ENCODE peak calls at places on chromosomes 12 and 14, in ten cellular contexts. Z is spleen; C is CD8-positive, alpha-beta T cell; S is Panc1; J is fibroblast of the aortic adventitia; H is OCI-LY7; W is progenitor cell of endocrine pancreas; U is A549; B is neural progenitor cell; O is HL-60. Y is an unnamed sample.

GRCh38 chr12:70660620-70661219 is 23.5 kb upstream of the PTPRB start:
- DNase-seq in B (no peak), C (peak), O (no peak), H (no peak), Z (no peak), S (peak), U (no peak), W (no peak), J (peak), Y (no peak)

GRCh38 chr12:104296718-104297117 is 6.8 kb upstream of the EID3 start:
- DNase-seq in H (no peak), U (no peak), B (no peak), O (no peak), Z (no peak), W (no peak), S (no peak), J (peak), C (no peak), Y (no peak)

GRCh38 chr14:68291820-68292219 is 472.2 kb downstream of the RAD51B start:
- DNase-seq in O (no peak), C (no peak), S (no peak), H (no peak), B (no peak), U (no peak), W (no peak), Z (no peak), J (no peak), Y (no peak)

GRCh38 chr12:69385038-69385437 is 25.5 kb downstream of the YEATS4 start:
- DNase-seq in O (no peak), H (no peak), U (no peak), Z (no peak), S (no peak), W (no peak), C (no peak), B (no peak), J (no peak), Y (no peak)

GRCh38 chr14:64707661-64708060 is 3.4 kb downstream of the PLEKHG3 start:
- DNase-seq in W (no peak), J (peak), S (peak), B (no peak), C (no peak), Z (no peak), O (no peak), U (peak), H (no peak), Y (no peak)

GRCh38 chr12:59649203-59649602 is 53.4 kb downstream of the SLC16A7 start:
- DNase-seq in B (no peak), J (no peak), H (no peak), O (no peak), C (no peak), Z (no peak), W (no peak), U (no peak), S (no peak), Y (no peak)

GRCh38 chr14:90554341-90554740 is 157.5 kb downstream of the CALM1 start:
- DNase-seq in O (no peak), Z (peak), B (no peak), C (no peak), S (no peak), J (no peak), H (no peak), U (no peak), W (no peak), Y (no peak)

GRCh38 chr12:80129895-80130535 is 30.7 kb downstream of the OTOGL start:
- DNase-seq in O (no peak), U (no peak), B (no peak), J (peak), W (no peak), H (no peak), S (no peak), C (no peak), Z (no peak), Y (no peak)

GRCh38 chr12:31599053-31599452 is 8.1 kb upstream of the DENND5B start:
- DNase-seq in U (no peak), Z (no peak), S (no peak), W (no peak), H (peak), O (no peak), B (no peak), J (no peak), C (no peak), Y (peak)

GRCh38 chr12:113479578-113480335 is 8.1 kb upstream of the LHX5 start:
- DNase-seq in J (peak), O (no peak), B (peak), U (no peak), C (peak), S (no peak), Z (no peak), W (peak), H (no peak), Y (peak)

GRCh38 chr14:30211326-30211725 is 283.7 kb upstream of the PRKD1 start:
- DNase-seq in W (no peak), H (no peak), U (no peak), S (no peak), O (no peak), C (no peak), J (peak), B (no peak), Z (no peak), Y (no peak)

GRCh38 chr14:81323621-81324400 is 76.3 kb downstream of the STON2 start:
- DNase-seq in B (peak), C (no peak), O (no peak), S (no peak), J (no peak), U (peak), Z (no peak), W (peak), H (no peak), Y (no peak)

GRCh38 chr12:47028186-47028585 is 51.2 kb upstream of the PCED1B start:
- DNase-seq in S (no peak), W (no peak), Z (no peak), H (no peak), U (no peak), C (no peak), J (no peak), B (no peak), O (no peak), Y (no peak)

GRCh38 chr14:58131386-58131785 is 20.6 kb downstream of the ARMH4 start:
- DNase-seq in S (no peak), B (no peak), O (no peak), Z (no peak), U (no peak), C (no peak), J (peak), H (no peak), W (no peak), Y (no peak)

GRCh38 chr12:4164591-4165558 is 108.7 kb upstream of the CCND2 start:
- DNase-seq in O (no peak), W (peak), H (no peak), Z (peak), B (peak), J (peak), S (no peak), C (peak), U (no peak), Y (peak)

GRCh38 chr14:90828642-90829487 is 12.6 kb upstream of the TTC7B start:
- DNase-seq in J (no peak), W (no peak), Z (peak), C (no peak), B (no peak), U (no peak), S (no peak), H (no peak), O (peak), Y (peak)

GRCh38 chr14:52313493-52313881 is 625 bp upstream of the PTGER2 start:
- DNase-seq in J (peak), U (no peak), B (no peak), O (no peak), W (no peak), Z (no peak), C (no peak), S (no peak), H (no peak), Y (no peak)

GRCh38 chr14:101557811-101558738 is 3.2 kb upstream of the DIO3 start:
- DNase-seq in C (no peak), Z (peak), J (no peak), O (no peak), B (peak), S (no peak), W (no peak), H (no peak), U (no peak), Y (no peak)
- TF ChIP-seq CTCF in C (no peak), Z (no peak), J (no peak), O (no peak), B (peak), S (no peak), W (no peak), H (peak), U (peak), Y (no peak)

DNA sequence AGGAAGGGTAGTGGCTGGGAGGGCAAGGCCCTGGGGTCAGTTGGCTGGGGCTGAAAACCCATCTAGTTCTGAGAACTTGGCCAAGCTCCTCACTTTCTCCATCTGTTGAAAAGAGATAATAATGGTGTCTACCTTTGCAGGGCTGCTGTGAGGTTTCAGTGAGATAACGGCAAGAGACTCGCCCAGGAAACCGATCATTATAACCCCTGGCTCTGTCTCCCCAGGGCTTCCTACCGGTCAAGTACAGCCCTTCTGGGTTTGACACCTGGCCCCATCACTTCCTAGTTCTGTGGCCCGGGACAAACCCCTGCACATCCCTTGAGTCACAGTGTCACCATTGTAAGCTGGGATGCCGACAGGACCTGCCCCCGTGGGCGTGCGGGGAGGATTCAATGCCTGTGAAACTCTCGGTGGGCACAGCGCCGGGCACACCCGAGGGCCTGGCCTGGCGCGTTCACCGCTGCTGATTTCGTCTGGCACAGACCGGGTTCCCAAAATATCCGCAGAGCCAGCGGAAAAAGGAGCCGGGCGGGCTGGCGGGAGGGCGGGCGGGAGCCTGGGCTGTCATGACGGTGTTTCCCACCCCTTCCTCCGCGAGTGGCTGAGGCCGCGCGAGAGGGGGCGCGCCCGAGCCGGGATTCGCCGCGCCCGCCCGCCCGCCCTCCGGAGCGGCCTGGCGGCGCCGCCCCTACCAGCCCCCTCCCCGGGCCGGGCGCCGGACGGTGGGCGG is 4.5 kb downstream of the KMT5A start:
- DNase-seq in B (peak), Z (peak), U (peak), J (peak), C (peak), H (peak), O (no peak), W (peak), S (no peak), Y (peak)
- TF ChIP-seq CTCF in B (peak), Z (peak), U (peak), J (no peak), C (no peak), H (no peak), O (no peak), W (no peak), S (no peak), Y (no peak)

GRCh38 chr12:124750787-124751471 is 112.7 kb downstream of the SCARB1 start:
- DNase-seq in S (no peak), C (no peak), H (peak), J (no peak), W (no peak), U (no peak), Z (no peak), B (peak), O (no peak), Y (no peak)
- TF ChIP-seq CTCF in S (no peak), C (no peak), H (peak), J (no peak), W (peak), U (peak), Z (no peak), B (peak), O (no peak), Y (no peak)

DNA sequence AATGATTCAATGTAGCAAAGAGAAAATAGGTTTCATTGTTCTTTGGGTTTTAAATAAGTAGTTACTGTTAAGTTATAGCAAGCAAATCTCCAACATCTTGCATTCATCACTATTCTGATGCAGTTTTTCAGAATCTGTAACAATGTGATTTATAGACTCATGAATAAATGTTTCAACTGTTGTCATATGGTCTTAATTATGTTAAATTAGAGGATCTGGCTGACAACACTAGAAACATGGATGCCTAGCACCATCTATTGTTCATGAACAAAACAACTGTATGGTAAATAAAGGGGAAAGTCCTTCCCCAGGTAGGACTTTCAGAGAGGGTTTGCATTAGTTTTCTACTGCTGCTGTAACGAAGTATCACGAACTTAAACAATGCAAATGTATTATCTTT is 167.9 kb downstream of the BCAT1 start:
- DNase-seq in U (no peak), S (no peak), C (no peak), W (no peak), Z (no peak), H (peak), B (peak), J (peak), O (no peak), Y (peak)
- TF ChIP-seq CTCF in U (peak), S (peak), C (no peak), W (peak), Z (no peak), H (peak), B (peak), J (no peak), O (no peak), Y (no peak)

DNA sequence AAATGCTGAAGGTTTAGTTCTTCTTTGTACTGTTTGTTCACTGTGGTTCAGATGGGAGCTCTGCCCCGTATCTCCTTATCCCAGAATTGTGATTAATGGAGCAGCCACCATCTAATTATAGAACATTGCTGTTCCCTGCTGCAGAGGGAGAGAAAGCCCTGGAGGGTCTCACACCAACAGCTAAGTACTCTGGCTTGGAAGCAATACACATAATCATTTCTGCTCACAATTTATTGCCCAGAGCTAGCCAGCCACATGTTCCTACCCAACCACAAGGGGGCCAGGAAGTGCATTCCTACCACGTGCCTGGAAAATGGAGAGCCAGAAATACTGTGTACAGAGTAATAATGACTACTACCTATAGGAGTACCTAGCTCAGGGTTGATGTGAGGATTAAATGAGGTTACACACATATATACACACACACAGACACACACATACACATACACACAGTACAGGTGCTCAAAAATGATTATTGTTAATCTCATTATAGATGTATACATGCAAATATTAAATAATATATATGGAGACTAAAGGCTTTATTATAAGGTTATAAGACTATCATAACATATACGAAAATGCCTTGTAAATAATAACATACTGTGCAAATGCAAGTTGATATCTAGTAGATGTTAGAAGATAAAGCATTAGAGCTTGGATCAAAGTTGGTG is 22.3 kb downstream of the MSRB3 start:
- DNase-seq in C (no peak), H (peak), O (no peak), W (no peak), S (no peak), J (peak), Z (no peak), B (peak), U (peak), Y (no peak)
- TF ChIP-seq CTCF in C (no peak), H (peak), O (no peak), W (peak), S (peak), J (peak), Z (no peak), B (peak), U (no peak), Y (no peak)

GRCh38 chr12:58176296-58176869 is 235.0 kb downstream of the ATP23 start:
- DNase-seq in Z (no peak), U (peak), J (peak), B (peak), W (peak), O (peak), S (peak), H (peak), C (no peak), Y (no peak)
- TF ChIP-seq CTCF in Z (peak), U (peak), J (peak), B (peak), W (peak), O (peak), S (peak), H (peak), C (no peak), Y (peak)

GRCh38 chr12:114933428-114934160 is 249.6 kb upstream of the TBX3 start:
- DNase-seq in S (peak), W (no peak), O (no peak), C (no peak), H (no peak), B (no peak), Z (no peak), J (peak), U (peak), Y (no peak)
- TF ChIP-seq CTCF in S (no peak), W (no peak), O (no peak), C (no peak), H (no peak), B (no peak), Z (no peak), J (no peak), U (no peak), Y (no peak)